ENCODE peak calls at places on chromosomes 2 and 18, in four cellular contexts. One of them, this sample, is unnamed. For H3K36me3 and H3K4me1, the result is how much of the 10 kb centered on the place peaks cover.

GRCh38 chr2:199309973-199310372 is 147.8 kb downstream of the SATB2 start:
- DNase-seq in heart right ventricle: no peak
- DNase-seq in sigmoid colon: no peak
- DNase-seq in PC-9: no peak
- DNase-seq in this sample: no peak

GRCh38 chr2:237894986-237895543 is 35.6 kb downstream of the RAMP1 start:
- DNase-seq in PC-9: no peak
- DNase-seq in sigmoid colon: peak
- DNase-seq in heart right ventricle: no peak
- DNase-seq in this sample: peak

GRCh38 chr18:49626842-49627360 is 65.0 kb downstream of the LIPG start:
- DNase-seq in heart right ventricle: no peak
- DNase-seq in sigmoid colon: no peak
- DNase-seq in PC-9: no peak
- DNase-seq in this sample: no peak

GRCh38 chr2:30421026-30421425 is 26.0 kb upstream of the LCLAT1 start:
- DNase-seq in heart right ventricle: no peak
- DNase-seq in PC-9: no peak
- DNase-seq in sigmoid colon: no peak
- DNase-seq in this sample: no peak

GRCh38 chr2:55802067-55802466 is 108.4 kb upstream of the PNPT1 start:
- DNase-seq in heart right ventricle: no peak
- DNase-seq in sigmoid colon: no peak
- DNase-seq in PC-9: no peak
- DNase-seq in this sample: no peak

GRCh38 chr18:43893001-43893637 is 615.8 kb upstream of the SYT4 start:
- DNase-seq in PC-9: no peak
- DNase-seq in heart right ventricle: no peak
- DNase-seq in sigmoid colon: no peak
- DNase-seq in this sample: no peak

GRCh38 chr2:118838741-118839455 is 8.6 kb downstream of the EN1 start:
- DNase-seq in sigmoid colon: no peak
- DNase-seq in heart right ventricle: no peak
- DNase-seq in PC-9: no peak
- DNase-seq in this sample: no peak

GRCh38 chr2:175001546-175001945 is 3.6 kb downstream of the CHN1 start:
- DNase-seq in sigmoid colon: no peak
- DNase-seq in heart right ventricle: no peak
- DNase-seq in PC-9: no peak
- DNase-seq in this sample: no peak

GRCh38 chr2:121479882-121480522 is 50.7 kb upstream of the RNU4ATAC start:
- DNase-seq in heart right ventricle: no peak
- DNase-seq in PC-9: no peak
- DNase-seq in sigmoid colon: no peak
- DNase-seq in this sample: no peak

GRCh38 chr2:126655500-126656310 is at the start of gene GYPC:
- DNase-seq in PC-9: no peak
- DNase-seq in heart right ventricle: peak
- DNase-seq in sigmoid colon: peak
- DNase-seq in this sample: peak

GRCh38 chr2:182610231-182610630 is 105.8 kb upstream of the DNAJC10 start:
- DNase-seq in PC-9: no peak
- DNase-seq in sigmoid colon: no peak
- DNase-seq in heart right ventricle: no peak
- DNase-seq in this sample: no peak

GRCh38 chr18:8732442-8733360 is 27.3 kb downstream of the MTCL1 start:
- DNase-seq in PC-9: no peak
- DNase-seq in heart right ventricle: no peak
- DNase-seq in sigmoid colon: no peak
- DNase-seq in this sample: no peak

GRCh38 chr2:100470898-100471514 is 724 bp downstream of the NMS start:
- DNase-seq in heart right ventricle: peak
- DNase-seq in PC-9: no peak
- DNase-seq in sigmoid colon: no peak
- DNase-seq in this sample: no peak

GRCh38 chr18:3062798-3063563 is 50.0 kb upstream of the LPIN2 start:
- DNase-seq in PC-9: no peak
- DNase-seq in heart right ventricle: peak
- DNase-seq in sigmoid colon: peak
- DNase-seq in this sample: peak

GRCh38 chr2:231415029-231415428 is 19.5 kb downstream of the B3GNT7 start:
- DNase-seq in heart right ventricle: no peak
- DNase-seq in PC-9: no peak
- DNase-seq in sigmoid colon: no peak
- DNase-seq in this sample: no peak

GRCh38 chr2:221969087-221969829 is 329.5 kb downstream of the PAX3 start:
- DNase-seq in heart right ventricle: no peak
- DNase-seq in sigmoid colon: no peak
- DNase-seq in PC-9: peak
- DNase-seq in this sample: no peak

GRCh38 chr2:48315847-48316194 is 214.1 kb upstream of the STON1 start:
- DNase-seq in PC-9: no peak
- DNase-seq in sigmoid colon: no peak
- DNase-seq in heart right ventricle: no peak
- DNase-seq in this sample: no peak

GRCh38 chr2:134943540-134943939 is 24.9 kb downstream of the CCNT2 start:
- DNase-seq in sigmoid colon: no peak
- DNase-seq in PC-9: no peak
- DNase-seq in heart right ventricle: no peak
- DNase-seq in this sample: no peak

GRCh38 chr2:152347076-152347475 is 12.1 kb downstream of the FMNL2 start:
- DNase-seq in heart right ventricle: no peak
- DNase-seq in sigmoid colon: no peak
- DNase-seq in PC-9: peak
- DNase-seq in this sample: no peak

GRCh38 chr2:233179848-233180368 is 71.6 kb upstream of the ATG16L1 start:
- DNase-seq in heart right ventricle: no peak
- DNase-seq in sigmoid colon: no peak
- DNase-seq in PC-9: peak
- DNase-seq in this sample: no peak

GRCh38 chr2:25062461-25062860 is 20.6 kb downstream of the EFR3B start:
- DNase-seq in sigmoid colon: peak
- DNase-seq in heart right ventricle: peak
- DNase-seq in PC-9: no peak
- DNase-seq in this sample: no peak

GRCh38 chr2:127619901-127620705 is 25.9 kb upstream of the GPR17 start:
- DNase-seq in heart right ventricle: no peak
- DNase-seq in PC-9: no peak
- DNase-seq in sigmoid colon: peak
- DNase-seq in this sample: peak

GRCh38 chr2:69084492-69084891 is 71.5 kb downstream of the ANTXR1 start:
- DNase-seq in heart right ventricle: no peak
- DNase-seq in sigmoid colon: no peak
- DNase-seq in PC-9: no peak
- DNase-seq in this sample: no peak

GRCh38 chr18:10153924-10154635 is 240.3 kb downstream of the VAPA start:
- DNase-seq in heart right ventricle: no peak
- DNase-seq in sigmoid colon: no peak
- DNase-seq in PC-9: no peak
- DNase-seq in this sample: no peak

GRCh38 chr2:1091895-1092585 is 141.4 kb downstream of the SNTG2 start:
- DNase-seq in sigmoid colon: no peak
- DNase-seq in heart right ventricle: no peak
- DNase-seq in PC-9: no peak
- DNase-seq in this sample: no peak

GRCh38 chr2:74959106-74959751 is 786 bp downstream of the POLE4 start:
- DNase-seq in heart right ventricle: no peak
- DNase-seq in PC-9: no peak
- DNase-seq in sigmoid colon: no peak
- DNase-seq in this sample: peak
- H3K27ac ChIP-seq in heart right ventricle: peak
- H3K27ac ChIP-seq in PC-9: no peak
- H3K27ac ChIP-seq in sigmoid colon: peak
- H3K27ac ChIP-seq in this sample: peak

GRCh38 chr2:216121255-216121654 is 12.1 kb downstream of the XRCC5 start:
- DNase-seq in heart right ventricle: no peak
- DNase-seq in PC-9: no peak
- DNase-seq in sigmoid colon: no peak
- DNase-seq in this sample: no peak

GRCh38 chr2:216117566-216117965 is 8.4 kb downstream of the XRCC5 start:
- DNase-seq in PC-9: no peak
- DNase-seq in sigmoid colon: no peak
- DNase-seq in heart right ventricle: no peak
- DNase-seq in this sample: no peak

GRCh38 chr2:216118474-216118873 is 9.3 kb downstream of the XRCC5 start:
- DNase-seq in heart right ventricle: no peak
- DNase-seq in PC-9: no peak
- DNase-seq in sigmoid colon: no peak
- DNase-seq in this sample: no peak

GRCh38 chr2:216119144-216119543 is 10.0 kb downstream of the XRCC5 start:
- DNase-seq in PC-9: no peak
- DNase-seq in heart right ventricle: no peak
- DNase-seq in sigmoid colon: no peak
- DNase-seq in this sample: no peak

DNA sequence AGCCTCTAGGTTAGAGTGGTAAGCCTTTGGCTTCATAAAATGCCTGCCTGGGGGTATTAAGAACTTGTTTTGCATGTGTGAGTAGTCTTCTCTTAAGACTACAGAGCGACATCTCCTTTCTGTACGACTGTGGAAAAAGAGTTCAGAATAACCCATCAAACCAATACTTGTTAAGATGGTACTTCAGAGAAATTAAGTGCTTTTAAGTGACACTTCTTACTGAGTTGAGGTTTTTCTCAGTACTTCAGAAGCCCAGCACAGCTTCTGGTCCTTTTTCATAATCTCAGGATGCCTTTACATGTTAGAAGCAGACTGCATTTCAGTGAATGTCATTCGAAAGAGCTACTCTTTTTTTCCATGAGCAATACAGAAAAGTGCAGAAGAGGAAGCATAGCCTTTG is 10.8 kb downstream of the XRCC5 start:
- DNase-seq in heart right ventricle: no peak
- DNase-seq in sigmoid colon: no peak
- DNase-seq in PC-9: no peak
- DNase-seq in this sample: no peak
- H3K36me3 ChIP-seq in heart right ventricle: under half
- H3K36me3 ChIP-seq in sigmoid colon: under half
- H3K36me3 ChIP-seq in PC-9: half or more
- H3K36me3 ChIP-seq in this sample: half or more

GRCh38 chr18:45590060-45590537 is 25.2 kb upstream of the SLC14A2 start:
- DNase-seq in heart right ventricle: no peak
- DNase-seq in sigmoid colon: no peak
- DNase-seq in PC-9: no peak
- DNase-seq in this sample: no peak

GRCh38 chr18:45590546-45590945 is 24.7 kb upstream of the SLC14A2 start:
- DNase-seq in heart right ventricle: no peak
- DNase-seq in sigmoid colon: no peak
- DNase-seq in PC-9: no peak
- DNase-seq in this sample: no peak

GRCh38 chr18:45596048-45596447 is 19.2 kb upstream of the SLC14A2 start:
- DNase-seq in heart right ventricle: no peak
- DNase-seq in sigmoid colon: no peak
- DNase-seq in PC-9: no peak
- DNase-seq in this sample: no peak
- H3K4me1 ChIP-seq in heart right ventricle: under half
- H3K4me1 ChIP-seq in sigmoid colon: under half
- H3K4me1 ChIP-seq in PC-9: under half
- H3K4me1 ChIP-seq in this sample: under half

GRCh38 chr2:188199716-188200128 is 92.0 kb upstream of the GULP1 start:
- DNase-seq in heart right ventricle: no peak
- DNase-seq in PC-9: no peak
- DNase-seq in sigmoid colon: no peak
- DNase-seq in this sample: no peak
- H3K27ac ChIP-seq in heart right ventricle: no peak
- H3K27ac ChIP-seq in PC-9: no peak
- H3K27ac ChIP-seq in sigmoid colon: no peak
- H3K27ac ChIP-seq in this sample: no peak

DNA sequence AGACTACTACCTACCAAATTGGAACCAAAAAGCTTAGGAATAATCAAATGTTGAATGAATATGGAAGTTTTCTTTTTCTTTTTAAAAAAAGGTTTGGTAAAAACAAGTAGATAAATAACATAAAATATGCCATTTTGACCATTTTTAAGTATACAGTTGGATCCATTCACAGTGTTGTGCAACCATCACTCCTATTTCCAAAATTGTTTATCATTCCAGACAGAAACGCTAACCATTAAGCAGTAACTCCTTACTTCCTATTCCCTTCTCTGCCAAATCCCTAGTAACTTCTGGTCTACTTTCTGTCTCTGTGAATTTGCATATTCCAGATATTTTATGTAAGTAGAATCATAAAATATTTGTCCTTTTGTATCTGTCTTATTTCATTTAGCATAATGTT is 39.8 kb downstream of the CD302 start:
- DNase-seq in heart right ventricle: no peak
- DNase-seq in sigmoid colon: no peak
- DNase-seq in PC-9: no peak
- DNase-seq in this sample: no peak
- H3K36me3 ChIP-seq in heart right ventricle: under half
- H3K36me3 ChIP-seq in sigmoid colon: under half
- H3K36me3 ChIP-seq in PC-9: under half
- H3K36me3 ChIP-seq in this sample: half or more

GRCh38 chr2:211258646-211259335 is 702.4 kb downstream of the CPS1 start:
- DNase-seq in PC-9: no peak
- DNase-seq in sigmoid colon: no peak
- DNase-seq in heart right ventricle: no peak
- DNase-seq in this sample: no peak
- H3K4me1 ChIP-seq in PC-9: under half
- H3K4me1 ChIP-seq in sigmoid colon: under half
- H3K4me1 ChIP-seq in heart right ventricle: under half
- H3K4me1 ChIP-seq in this sample: under half